ENCODE peak calls at places on chromosomes 5 and 9, in five cellular contexts. A is activated effector memory CD4-positive, alpha-beta T cell treated with anti-CD3 and anti-CD28 coated beads, Interleukin-2, amount 50 U/mL, for 16 hours; W is fibroblast of gingiva; R is pancreas; N is transverse colon. I is an unnamed sample.
A peak's percentile ranks its signal among the peaks of the same experiment; 100 is the strongest.

GRCh38 chr5:151739939-151740335 is 18.5 kb downstream of the ATOX1 start:
- DNase-seq in N (no peak), W (peak; percentile 94), R (no peak), A (no peak), I (no peak)

GRCh38 chr9:80061096-80061495 is 489.3 kb downstream of the TLE4 start:
- DNase-seq in A (no peak), N (no peak), R (no peak), W (peak; percentile 61), I (no peak)

GRCh38 chr9:121261107-121261460 is 6.9 kb upstream of the GSN start:
- DNase-seq in W (no peak), R (no peak), A (no peak), N (no peak), I (peak; percentile 26)

GRCh38 chr9:78030553-78031270 is 899 bp downstream of the GNAQ start:
- DNase-seq in A (peak; percentile 86), W (peak; percentile 61), N (peak; percentile 58), R (peak; percentile 30), I (peak; percentile 67)

GRCh38 chr5:145984072-145984471 is 47.7 kb downstream of the SH3RF2 start:
- DNase-seq in W (no peak), N (no peak), R (no peak), A (no peak), I (no peak)

GRCh38 chr5:178417391-178417811 is 172.8 kb downstream of the COL23A1 start:
- DNase-seq in N (no peak), W (no peak), A (no peak), R (no peak), I (no peak)

GRCh38 chr5:95621839-95622629 is 2.1 kb downstream of the GPR150 start:
- DNase-seq in A (peak; percentile 70), R (peak; percentile 39), W (no peak), N (peak; percentile 20), I (no peak)

GRCh38 chr5:60332244-60333018 is 367.5 kb downstream of the DEPDC1B start:
- DNase-seq in R (no peak), N (no peak), W (no peak), A (no peak), I (no peak)

GRCh38 chr5:71783891-71784290 is 64.8 kb downstream of the CARTPT start:
- DNase-seq in R (no peak), A (no peak), W (no peak), N (no peak), I (no peak)

GRCh38 chr5:78542321-78542840 is 106.2 kb downstream of the LHFPL2 start:
- DNase-seq in R (no peak), N (no peak), A (no peak), W (no peak), I (peak; percentile 16)

GRCh38 chr5:40165789-40166728 is 513.7 kb upstream of the PTGER4 start:
- DNase-seq in N (no peak), W (peak; percentile 21), R (no peak), A (no peak), I (no peak)

GRCh38 chr5:96968074-96968473 is 32.2 kb downstream of the LNPEP start:
- DNase-seq in A (no peak), N (no peak), R (no peak), W (peak; percentile 5), I (no peak)

GRCh38 chr9:38478211-38478610 is 54.0 kb upstream of the IGFBPL1 start:
- DNase-seq in N (no peak), W (no peak), R (no peak), A (no peak), I (no peak)

GRCh38 chr5:138472353-138472752 is 7.1 kb downstream of the EGR1 start:
- DNase-seq in N (no peak), A (no peak), R (no peak), W (no peak), I (no peak)

GRCh38 chr5:127076730-127077129 is 3.4 kb upstream of the C5orf63 start:
- DNase-seq in R (no peak), W (no peak), N (no peak), A (no peak), I (no peak)

GRCh38 chr5:81302596-81302995 is 1.2 kb downstream of the ZCCHC9 start:
- DNase-seq in W (no peak), R (no peak), N (no peak), A (no peak), I (no peak)

GRCh38 chr5:71743135-71743534 is 24.1 kb downstream of the CARTPT start:
- DNase-seq in N (no peak), R (no peak), W (no peak), A (no peak), I (no peak)

GRCh38 chr5:114700823-114701222 is 339.0 kb downstream of the KCNN2 start:
- DNase-seq in A (no peak), R (no peak), W (no peak), N (no peak), I (no peak)

GRCh38 chr9:87725900-87726709 is at the start of gene CTSL:
- DNase-seq in N (peak; percentile 89), R (peak; percentile 81), A (peak; percentile 86), W (peak; percentile 93), I (peak; percentile 97)

GRCh38 chr5:93891491-93892480 is 150.4 kb upstream of the POU5F2 start:
- DNase-seq in N (no peak), W (no peak), R (no peak), A (no peak), I (no peak)

GRCh38 chr5:74538206-74538661 is 102.3 kb downstream of the ENC1 start:
- DNase-seq in R (peak; percentile 4), W (peak; percentile 96), N (peak; percentile 24), A (no peak), I (peak; percentile 94)

GRCh38 chr9:7273575-7273974 is 515.8 kb downstream of the KDM4C start:
- DNase-seq in N (no peak), R (no peak), A (no peak), W (no peak), I (no peak)

GRCh38 chr9:36486454-36486932 is 86.2 kb upstream of the MELK start:
- DNase-seq in W (peak; percentile 4), N (peak; percentile 15), A (peak; percentile 71), R (no peak), I (peak; percentile 46)

GRCh38 chr5:166433679-166434078 is 1857.8 kb upstream of the WWC1 start:
- DNase-seq in R (no peak), W (no peak), A (no peak), N (no peak), I (no peak)

GRCh38 chr5:74864823-74865222 is 1.4 kb downstream of the FAM169A start:
- DNase-seq in A (no peak), N (no peak), W (no peak), R (no peak), I (no peak)

GRCh38 chr5:132501629-132501956 is 11.0 kb upstream of the IRF1 start:
- DNase-seq in A (no peak), N (no peak), R (no peak), W (no peak), I (no peak)

GRCh38 chr9:2809692-2810423 is 34.0 kb downstream of the PUM3 start:
- DNase-seq in R (no peak), A (no peak), W (peak; percentile 95), N (no peak), I (no peak)

GRCh38 chr9:69104830-69105527 is 69.1 kb upstream of the TJP2 start:
- DNase-seq in R (peak; percentile 91), W (no peak), A (no peak), N (peak; percentile 90), I (peak; percentile 90)

GRCh38 chr9:74557577-74557976 is 60.4 kb downstream of the RORB start:
- DNase-seq in N (no peak), W (no peak), A (no peak), R (no peak), I (no peak)

GRCh38 chr5:53424691-53425597 is 55.5 kb upstream of the FST start:
- DNase-seq in W (peak; percentile 36), A (no peak), R (no peak), N (no peak), I (no peak)